ENCODE peak calls at places on chromosomes 13 and 19, in four cellular contexts. E is H9, J is neuronal stem cell, L is IMR-90. X is an unnamed sample.

GRCh38 chr19:35879770-35880317 is 11.5 kb downstream of the APLP1 start:
- DNase-seq in J (peak; percentile 90), E (peak; percentile 94), L (peak; percentile 89), X (peak; percentile 93)

GRCh38 chr19:2852598-2852997 is 11.3 kb downstream of the ZNF555 start:
- DNase-seq in L (no peak), J (no peak), E (no peak), X (peak; percentile 35)

GRCh38 chr13:33110713-33111413 is 94.6 kb downstream of the KL start:
- DNase-seq in E (no peak), L (peak; percentile 56), J (no peak), X (no peak)

GRCh38 chr13:112103971-112104872 is 37.3 kb downstream of the SOX1 start:
- DNase-seq in L (no peak), J (peak; percentile 99), E (peak; percentile 66), X (peak; percentile 72)

GRCh38 chr13:47897411-47898050 is 103.5 kb downstream of the SUCLA2 start:
- DNase-seq in L (peak; percentile 36), E (peak; percentile 61), J (no peak), X (peak; percentile 97)

GRCh38 chr19:18317998-18318800 is 4.7 kb downstream of the LSM4 start:
- DNase-seq in J (no peak), L (no peak), E (no peak), X (no peak)

GRCh38 chr13:45731455-45731854 is 29.3 kb downstream of the CBY2 start:
- DNase-seq in L (no peak), E (no peak), J (no peak), X (no peak)

GRCh38 chr13:27358420-27358819 is 66.0 kb upstream of the GTF3A start:
- DNase-seq in J (no peak), L (no peak), E (no peak), X (no peak)

GRCh38 chr19:19447536-19448237 is 42.2 kb downstream of the GATAD2A start:
- DNase-seq in J (no peak), E (peak; percentile 31), L (peak; percentile 28), X (no peak)

GRCh38 chr19:58059003-58059671 is at the start of gene ZNF135:
- DNase-seq in E (peak; percentile 92), L (peak; percentile 50), J (peak; percentile 80), X (peak; percentile 96)

GRCh38 chr19:31351212-31352193 is 2.3 kb upstream of the TSHZ3 start:
- DNase-seq in J (no peak), E (no peak), L (peak; percentile 63), X (peak; percentile 77)

GRCh38 chr13:41139296-41139966 is 6.8 kb upstream of the KBTBD6 start:
- DNase-seq in J (no peak), E (no peak), L (peak; percentile 66), X (no peak)

GRCh38 chr13:32528358-32528757 is 10.2 kb downstream of the N4BP2L2 start:
- DNase-seq in L (peak; percentile 8), E (no peak), J (no peak), X (no peak)

GRCh38 chr13:70339738-70340137 is 231.5 kb upstream of the KLHL1 start:
- DNase-seq in J (no peak), L (no peak), E (peak; percentile 58), X (peak; percentile 83)

GRCh38 chr13:48222358-48223015 is 10.5 kb upstream of the ITM2B start:
- DNase-seq in J (no peak), E (no peak), L (peak; percentile 42), X (no peak)

GRCh38 chr19:17761148-17761547 is 9.9 kb downstream of the FCHO1 start:
- DNase-seq in E (no peak), J (no peak), L (no peak), X (no peak)

GRCh38 chr13:113860051-113860471 is 3.8 kb downstream of the GAS6 start:
- DNase-seq in E (peak; percentile 57), J (no peak), L (no peak), X (peak; percentile 40)

GRCh38 chr13:27053235-27053884 is 118.3 kb downstream of the USP12 start:
- DNase-seq in E (no peak), L (no peak), J (no peak), X (peak; percentile 42)

GRCh38 chr13:38483623-38484022 is 134.0 kb downstream of the UFM1 start:
- DNase-seq in J (no peak), L (no peak), E (no peak), X (no peak)

GRCh38 chr13:42658019-42658418 is 84.1 kb downstream of the TNFSF11 start:
- DNase-seq in L (no peak), E (no peak), J (no peak), X (peak; percentile 11)

GRCh38 chr13:20767309-20767943 is 6.3 kb downstream of the EEF1AKMT1 start:
- DNase-seq in L (no peak), E (no peak), J (no peak), X (no peak)

GRCh38 chr19:7554565-7554964 is 19.0 kb downstream of the PNPLA6 start:
- DNase-seq in L (no peak), J (no peak), E (peak; percentile 45), X (no peak)

GRCh38 chr13:46961719-46962118 is 64.9 kb upstream of the HTR2A start:
- DNase-seq in E (no peak), L (peak; percentile 89), J (no peak), X (peak; percentile 15)

GRCh38 chr13:48741377-48741776 is 87.6 kb downstream of the CYSLTR2 start:
- DNase-seq in L (peak; percentile 57), E (no peak), J (no peak), X (no peak)

GRCh38 chr19:29966594-29967249 is 24.7 kb downstream of the URI1 start:
- DNase-seq in J (no peak), E (no peak), L (peak; percentile 34), X (peak; percentile 14)

GRCh38 chr13:81275666-81276258 is 934.8 kb upstream of the SPRY2 start:
- DNase-seq in J (no peak), E (no peak), L (no peak), X (peak; percentile 55)

GRCh38 chr19:6198896-6199239 is 63.4 kb downstream of the ACSBG2 start:
- DNase-seq in E (no peak), L (no peak), J (no peak), X (no peak)

GRCh38 chr19:6209233-6209632 is 70.5 kb downstream of the MLLT1 start:
- DNase-seq in L (no peak), J (no peak), E (no peak), X (no peak)

GRCh38 chr19:6199240-6199983 is 63.9 kb downstream of the ACSBG2 start:
- DNase-seq in L (peak; percentile 98), E (peak; percentile 98), J (peak; percentile 99), X (peak; percentile 99)

GRCh38 chr19:6204866-6205723 is 69.6 kb downstream of the ACSBG2 start:
- DNase-seq in L (no peak), E (no peak), J (no peak), X (no peak)

GRCh38 chr19:6204212-6204611 is 68.7 kb downstream of the ACSBG2 start:
- DNase-seq in J (no peak), L (no peak), E (no peak), X (no peak)
- H2BK15ac ChIP-seq in J (no peak overlapping the region), L (no peak overlapping the region), E (no peak overlapping the region), X (no peak overlapping the region)

GRCh38 chr19:10894911-10895213 is 23.5 kb downstream of the CARM1 start:
- DNase-seq in L (no peak), J (no peak), E (no peak), X (no peak)

GRCh38 chr19:10892256-10892655 is 20.9 kb downstream of the CARM1 start:
- DNase-seq in L (no peak), E (peak; percentile 28), J (no peak), X (no peak)

GRCh38 chr19:10888421-10888866 is 17.1 kb downstream of the CARM1 start:
- DNase-seq in J (no peak), L (no peak), E (peak; percentile 71), X (peak; percentile 76)

GRCh38 chr19:10889880-10890279 is 18.5 kb downstream of the CARM1 start:
- DNase-seq in E (no peak), J (no peak), L (no peak), X (no peak)

GRCh38 chr19:10891360-10892108 is 20.2 kb downstream of the CARM1 start:
- DNase-seq in E (peak; percentile 26), J (no peak), L (no peak), X (no peak)
- H2BK15ac ChIP-seq in E (no peak overlapping the region), J (peak overlapping the region; percentile 37), L (no peak overlapping the region), X (no peak overlapping the region)

GRCh38 chr19:1268392-1269064 is 604 bp upstream of the CIRBP start:
- DNase-seq in J (no peak), L (no peak), E (no peak), X (no peak)

GRCh38 chr19:1266818-1267440 is 2.2 kb upstream of the CIRBP start:
- DNase-seq in E (peak; percentile 73), J (no peak), L (no peak), X (peak; percentile 55)

GRCh38 chr19:1266116-1266817 is 2.9 kb upstream of the CIRBP start:
- DNase-seq in E (peak; percentile 87), L (peak; percentile 78), J (peak; percentile 92), X (peak; percentile 91)

GRCh38 chr19:1269065-1269477 is at the start of gene CIRBP:
- DNase-seq in J (peak; percentile 98), E (peak; percentile 99), L (peak; percentile 98), X (peak; percentile 99)

GRCh38 chr19:1267441-1268391 is 1.4 kb upstream of the CIRBP start:
- DNase-seq in L (peak; percentile 60), J (no peak), E (no peak), X (no peak)
- H2BK15ac ChIP-seq in L (no peak overlapping the region), J (peak overlapping the region; percentile 96), E (no peak overlapping the region), X (no peak overlapping the region)

GRCh38 chr13:74135306-74136088 is 1.3 kb upstream of the KLF12 start:
- DNase-seq in E (peak; percentile 76), L (peak; percentile 75), J (peak; percentile 78), X (peak; percentile 89)
- H2BK15ac ChIP-seq in E (no peak overlapping the region), L (peak overlapping the region; percentile 81), J (peak overlapping the region; percentile 98), X (no peak overlapping the region)

GRCh38 chr13:110957181-110957884 is 42.5 kb upstream of the ANKRD10 start:
- DNase-seq in J (no peak), E (no peak), L (peak; percentile 16), X (peak; percentile 58)
- H2BK15ac ChIP-seq in J (no peak overlapping the region), E (no peak overlapping the region), L (peak overlapping the region; percentile 94), X (no peak overlapping the region)

X was measured in mesendoderm.